ENCODE peak calls at places on chromosomes 16 and 17, in eight cellular contexts. Z, U, L, K, T, M, C and F are unnamed samples.

GRCh38 chr16:78742501-78743283 is 643.2 kb downstream of the WWOX start:
- DNase-seq in U (no peak), K (no peak), C (no peak), M (peak; percentile 82), Z (no peak), L (peak; percentile 42), T (no peak), F (no peak)

GRCh38 chr16:75105306-75106061 is 11.1 kb downstream of the LDHD start:
- DNase-seq in T (no peak), U (peak; percentile 68), Z (no peak), L (no peak), K (no peak), M (no peak), C (no peak), F (no peak)

GRCh38 chr17:19020016-19020415 is 15.5 kb upstream of the FAM83G start:
- DNase-seq in K (no peak), Z (no peak), M (no peak), U (no peak), L (no peak), T (no peak), C (no peak), F (no peak)

GRCh38 chr16:85460983-85461813 is 151.9 kb upstream of the GSE1 start:
- DNase-seq in Z (peak; percentile 53), T (peak; percentile 54), L (no peak), M (peak; percentile 32), K (no peak), U (peak; percentile 55), C (no peak), F (no peak)

GRCh38 chr16:85582177-85582888 is 30.8 kb upstream of the GSE1 start:
- DNase-seq in T (no peak), K (no peak), C (no peak), U (no peak), Z (no peak), L (no peak), M (no peak), F (no peak)

GRCh38 chr17:69412336-69412735 is 2.2 kb upstream of the MAP2K6 start:
- DNase-seq in L (no peak), T (no peak), Z (no peak), U (no peak), C (no peak), M (no peak), K (no peak), F (no peak)

GRCh38 chr17:45043268-45043681 is 8.2 kb downstream of the DCAKD start:
- DNase-seq in M (no peak), L (no peak), K (no peak), C (no peak), T (peak; percentile 95), Z (no peak), U (no peak), F (no peak)

GRCh38 chr17:7862692-7863437 is 5.1 kb downstream of the CYB5D1 start:
- DNase-seq in U (peak; percentile 70), T (peak; percentile 62), L (no peak), Z (peak; percentile 37), M (peak; percentile 70), C (no peak), K (no peak), F (no peak)

GRCh38 chr16:81513204-81514040 is 68.8 kb downstream of the CMIP start:
- DNase-seq in T (no peak), Z (peak; percentile 53), U (peak; percentile 61), K (no peak), C (no peak), L (no peak), M (no peak), F (no peak)

GRCh38 chr17:11900103-11900502 is 97.2 kb downstream of the ZNF18 start:
- DNase-seq in C (no peak), U (no peak), K (no peak), M (no peak), L (no peak), Z (no peak), T (no peak), F (no peak)

GRCh38 chr16:10889880-10890279 is 12.9 kb downstream of the CIITA start:
- DNase-seq in M (no peak), U (no peak), L (no peak), K (no peak), T (no peak), Z (no peak), C (no peak), F (no peak)

GRCh38 chr17:76542984-76543383 is 3.1 kb downstream of the PRCD start:
- DNase-seq in T (no peak), K (no peak), M (no peak), U (no peak), L (no peak), C (no peak), Z (no peak), F (no peak)

GRCh38 chr16:65125871-65126270 is 4.0 kb upstream of the CDH11 start:
- DNase-seq in Z (no peak), U (peak; percentile 52), L (no peak), M (no peak), T (peak; percentile 16), C (no peak), K (no peak), F (no peak)

GRCh38 chr16:19382887-19383816 is 34.5 kb upstream of the TMC5 start:
- DNase-seq in T (no peak), C (no peak), K (no peak), M (no peak), U (no peak), L (peak; percentile 44), Z (no peak), F (no peak)

GRCh38 chr17:27743288-27743885 is 56.9 kb downstream of the NOS2 start:
- DNase-seq in K (no peak), Z (no peak), T (no peak), M (no peak), L (no peak), U (no peak), C (no peak), F (no peak)

GRCh38 chr17:76925333-76925935 is 57.2 kb downstream of the MGAT5B start:
- DNase-seq in U (no peak), K (no peak), M (no peak), C (no peak), T (no peak), Z (no peak), L (no peak), F (no peak)

GRCh38 chr17:67606896-67607604 is 110.7 kb upstream of the NOL11 start:
- DNase-seq in C (no peak), L (peak; percentile 69), T (no peak), Z (peak; percentile 49), M (no peak), K (no peak), U (peak; percentile 26), F (no peak)

GRCh38 chr16:81548551-81548900 is 103.9 kb downstream of the CMIP start:
- DNase-seq in Z (no peak), C (no peak), T (no peak), M (no peak), U (no peak), K (no peak), L (no peak), F (no peak)

GRCh38 chr16:50999181-50999580 is 151.9 kb downstream of the SALL1 start:
- DNase-seq in T (no peak), K (no peak), L (no peak), M (no peak), Z (no peak), C (no peak), U (no peak), F (no peak)

GRCh38 chr17:73571524-73572130 is 72.6 kb downstream of the SDK2 start:
- DNase-seq in L (no peak), C (no peak), U (no peak), Z (no peak), M (no peak), T (no peak), K (no peak), F (no peak)

DNA sequence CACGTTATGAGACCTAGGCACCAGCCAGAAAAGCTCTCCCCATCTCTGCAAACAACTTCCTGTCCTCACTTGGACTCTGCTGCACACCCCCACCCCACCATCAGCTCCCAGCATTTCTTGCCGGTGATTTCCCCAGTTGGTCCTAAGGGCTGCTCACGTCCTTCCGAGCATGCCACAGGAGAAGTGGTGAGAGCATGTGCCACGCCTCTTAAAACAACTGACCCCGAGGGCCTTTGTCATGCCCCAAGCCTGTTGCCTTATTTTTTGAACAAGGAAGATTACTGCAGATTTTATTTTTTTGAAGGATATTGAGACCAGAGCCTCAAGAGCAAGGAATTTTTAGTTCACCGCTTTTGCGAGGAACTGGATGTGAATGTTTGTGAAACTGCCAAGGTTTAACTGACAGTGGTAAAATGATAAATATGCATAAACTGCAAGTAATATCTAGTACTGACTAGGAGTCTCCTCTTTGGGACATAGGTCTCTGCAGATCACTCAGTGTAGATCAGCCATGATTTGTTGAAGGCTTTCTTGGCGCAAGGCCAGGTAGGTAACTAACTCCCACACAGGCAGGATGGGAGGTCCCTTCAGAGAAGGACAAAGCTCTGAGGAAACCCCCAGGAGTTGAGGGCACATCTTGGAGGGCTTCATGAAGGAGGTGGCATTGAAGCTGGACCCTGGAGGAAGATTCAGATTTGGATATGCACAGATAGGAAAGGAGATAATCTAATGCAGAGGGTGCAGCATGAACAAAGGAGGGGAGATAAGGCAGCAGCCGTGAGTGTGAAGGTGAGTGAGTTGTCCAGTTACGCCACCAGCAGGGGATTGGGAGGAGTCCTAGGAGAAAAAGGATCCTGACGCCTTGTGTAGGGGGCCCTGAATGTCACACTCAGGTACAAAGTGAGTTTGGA is 44.7 kb downstream of the TMEM132E start:
- DNase-seq in K (no peak), C (no peak), L (no peak), M (no peak), U (no peak), T (no peak), Z (no peak), F (no peak)
- TF ChIP-seq CTCF in K (no peak), C (no peak), L (no peak), M (no peak), U (no peak), T (no peak), Z (no peak), F (no peak)

GRCh38 chr17:58276423-58276822 is 4.3 kb downstream of the MPO start:
- DNase-seq in L (no peak), K (no peak), T (no peak), Z (no peak), U (no peak), C (no peak), M (no peak), F (no peak)
- TF ChIP-seq CTCF in L (no peak), K (no peak), T (no peak), Z (no peak), U (no peak), C (no peak), M (no peak), F (no peak)

GRCh38 chr17:74780443-74781238 is 4.5 kb upstream of the NAT9 start:
- DNase-seq in M (peak; percentile 61), C (no peak), Z (no peak), T (peak; percentile 57), L (no peak), U (no peak), K (no peak), F (no peak)
- TF ChIP-seq CTCF in M (peak; percentile 50), C (no peak), Z (peak; percentile 9), T (peak; percentile 24), L (no peak), U (no peak), K (no peak), F (peak; percentile 34)

DNA sequence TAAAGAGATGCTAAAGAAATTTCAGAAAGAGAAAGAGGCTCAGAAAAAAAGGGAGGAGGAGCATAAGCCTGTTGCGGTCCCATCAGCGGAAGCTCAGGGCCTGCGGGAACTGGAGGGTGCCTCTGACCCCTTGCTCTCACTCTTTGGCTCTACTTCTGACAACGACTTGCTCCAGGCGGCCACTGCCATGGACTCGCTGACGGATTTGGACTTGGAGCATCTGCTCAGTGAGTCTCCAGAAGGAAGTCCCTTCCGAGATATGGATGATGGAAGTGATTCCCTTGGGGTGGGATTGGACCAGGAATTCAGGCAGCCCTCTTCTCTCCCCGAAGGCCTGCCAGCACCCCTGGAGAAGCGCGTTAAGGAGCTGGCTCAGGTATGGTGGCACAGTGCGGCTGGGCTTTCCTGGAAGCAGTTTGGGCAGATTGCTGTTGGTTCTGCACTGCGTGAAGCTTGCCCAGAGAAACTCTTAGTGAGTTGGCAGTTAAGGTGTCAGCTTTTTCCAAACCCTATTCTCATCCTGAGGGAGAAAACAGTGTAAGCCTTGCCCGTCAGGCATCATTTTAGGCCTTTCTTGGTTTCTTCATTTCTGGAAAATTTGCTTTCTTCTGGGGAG is 13.6 kb downstream of the UBN1 start:
- DNase-seq in Z (no peak), M (no peak), L (no peak), T (no peak), C (no peak), K (no peak), U (no peak), F (no peak)
- TF ChIP-seq CTCF in Z (no peak), M (no peak), L (no peak), T (no peak), C (no peak), K (no peak), U (no peak), F (no peak)